ENCODE peak calls at places on chromosomes 6 and 20, in six cellular contexts. L is nephron progenitor cell, B is left ventricle myocardium inferior, S is astrocyte, T is mesothelial cell of epicardium, K is stomach. N is an unnamed sample.

GRCh38 chr6:36979343-36979742 is 6.7 kb downstream of the MTCH1 start:
- DNase-seq in K (peak; percentile 57), B (no peak), S (peak; percentile 25), L (no peak), T (no peak), N (no peak)

GRCh38 chr6:97443408-97444080 is 160.5 kb upstream of the MMS22L start:
- DNase-seq in S (no peak), K (no peak), B (no peak), L (no peak), T (no peak), N (no peak)

GRCh38 chr20:15700147-15700765 is 873.0 kb downstream of the KIF16B start:
- DNase-seq in B (no peak), L (no peak), K (no peak), T (no peak), S (no peak), N (peak; percentile 16)

GRCh38 chr6:7785243-7785941 is 59.5 kb downstream of the BMP6 start:
- DNase-seq in L (no peak), K (no peak), T (no peak), S (no peak), B (no peak), N (no peak)

GRCh38 chr6:90548001-90548400 is 38.9 kb downstream of the MAP3K7 start:
- DNase-seq in L (no peak), K (no peak), S (no peak), B (no peak), T (no peak), N (no peak)

GRCh38 chr20:16392346-16392745 is 180.9 kb downstream of the KIF16B start:
- DNase-seq in B (no peak), T (no peak), L (no peak), S (no peak), K (no peak), N (no peak)

GRCh38 chr6:167078745-167079144 is 44.2 kb upstream of the CCR6 start:
- DNase-seq in S (no peak), T (no peak), B (no peak), K (no peak), L (no peak), N (no peak)

GRCh38 chr6:105038259-105038658 is 81.4 kb downstream of the LIN28B start:
- DNase-seq in L (no peak), T (no peak), S (no peak), K (no peak), B (no peak), N (no peak)

GRCh38 chr20:35021063-35021462 is 65.4 kb downstream of the MYH7B start:
- DNase-seq in L (no peak), S (peak; percentile 10), K (no peak), T (peak; percentile 35), B (no peak), N (no peak)

GRCh38 chr20:33686984-33687366 is 790 bp upstream of the E2F1 start:
- DNase-seq in B (no peak), S (no peak), T (no peak), K (no peak), L (no peak), N (no peak)

GRCh38 chr6:169079650-169080049 is 174.0 kb downstream of the THBS2 start:
- DNase-seq in T (no peak), S (peak; percentile 35), B (no peak), L (no peak), K (no peak), N (peak; percentile 27)

GRCh38 chr6:149934249-149935156 is 7.3 kb upstream of the ULBP2 start:
- DNase-seq in S (peak; percentile 43), B (no peak), L (peak; percentile 74), T (peak; percentile 75), K (peak; percentile 73), N (peak; percentile 74)
- TF ChIP-seq CTCF in S (peak; percentile 79), B (peak; percentile 86), L (peak; percentile 68), T (peak; percentile 88), K (peak; percentile 77), N (peak; percentile 67)

GRCh38 chr6:43772571-43773049 is 2.6 kb downstream of the VEGFA start:
- DNase-seq in S (no peak), K (peak; percentile 51), B (no peak), L (peak; percentile 43), T (no peak), N (peak; percentile 32)
- TF ChIP-seq CTCF in S (no peak), K (no peak), B (no peak), L (no peak), T (no peak), N (no peak)

GRCh38 chr20:25142435-25142834 is 53.1 kb upstream of the ENTPD6 start:
- DNase-seq in S (no peak), B (no peak), L (no peak), T (no peak), K (no peak), N (no peak)
- TF ChIP-seq CTCF in S (no peak), B (no peak), L (no peak), T (no peak), K (no peak), N (no peak)

DNA sequence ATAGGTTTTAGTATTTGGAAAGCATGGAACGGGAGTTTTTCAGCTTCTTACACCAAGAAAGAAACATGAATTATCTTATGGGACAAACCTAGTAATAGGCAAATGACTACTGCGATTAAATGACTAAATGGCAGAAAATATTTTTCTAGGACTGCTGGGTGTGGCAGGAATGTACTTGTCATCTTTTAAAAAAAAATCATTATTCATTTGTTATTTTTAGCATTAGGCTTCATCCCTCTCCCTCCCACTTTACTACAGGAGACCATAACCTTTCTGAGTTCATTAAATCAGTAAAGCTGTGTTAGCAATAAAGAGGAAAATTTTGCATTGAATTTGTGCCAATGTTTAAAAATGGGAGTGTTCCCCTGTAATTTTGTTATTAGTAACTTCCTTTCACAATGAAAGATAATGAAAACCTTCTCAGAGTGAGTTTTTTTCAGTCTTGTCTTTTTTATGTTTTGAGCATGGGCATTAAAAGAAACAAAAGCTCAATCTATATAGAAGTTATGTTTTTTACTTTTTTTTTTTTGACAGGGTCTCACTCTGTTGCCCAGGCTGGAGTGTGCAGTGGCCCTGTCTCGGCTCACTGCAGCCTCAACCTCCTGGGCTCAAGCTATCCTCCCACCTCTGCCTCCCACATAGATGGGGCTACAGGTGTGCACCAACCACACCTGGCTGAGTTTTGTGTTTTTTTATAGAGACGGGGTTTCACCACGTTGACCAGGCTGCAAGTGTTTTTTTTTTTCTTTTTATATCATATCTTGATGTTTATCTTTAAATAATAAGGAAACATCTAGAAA is 105.6 kb upstream of the CLDN20 start:
- DNase-seq in B (no peak), T (no peak), K (no peak), L (no peak), S (peak; percentile 49), N (no peak)
- TF ChIP-seq CTCF in B (no peak), T (no peak), K (no peak), L (no peak), S (no peak), N (no peak)

DNA sequence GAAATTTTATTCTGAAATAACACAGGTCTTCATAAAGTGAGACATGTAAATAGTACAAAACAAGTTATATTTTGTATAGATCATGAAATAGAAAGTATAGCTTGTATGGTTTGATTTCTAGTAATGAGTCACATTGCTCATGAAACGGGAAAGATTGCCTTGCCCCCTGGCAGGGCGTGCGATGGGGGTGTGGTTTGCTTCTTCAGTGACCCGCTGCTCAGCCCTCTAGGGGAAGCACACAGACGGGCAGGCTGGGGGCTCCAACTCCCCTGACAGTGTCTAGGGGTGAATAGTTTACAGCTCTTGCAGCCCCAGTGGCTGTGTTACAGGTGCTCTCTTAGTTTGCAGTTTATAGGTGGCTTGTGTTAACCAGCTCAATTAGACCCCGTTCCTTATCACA is 170.5 kb upstream of the RGS17 start:
- DNase-seq in L (peak; percentile 7), S (no peak), B (no peak), T (no peak), K (no peak), N (peak; percentile 11)
- TF ChIP-seq CTCF in L (no peak), S (no peak), B (no peak), T (no peak), K (no peak), N (no peak)

GRCh38 chr6:29702519-29703103 is 20.6 kb upstream of the HLA-F start:
- DNase-seq in T (peak; percentile 70), L (peak; percentile 88), K (peak; percentile 46), S (no peak), B (peak; percentile 33), N (peak; percentile 56)
- TF ChIP-seq CTCF in T (peak; percentile 67), L (peak; percentile 62), K (no peak), S (peak; percentile 5), B (peak; percentile 67), N (peak; percentile 54)

GRCh38 chr6:52286798-52287432 is 2.4 kb upstream of the MCM3 start:
- DNase-seq in T (peak; percentile 65), B (peak; percentile 48), L (peak; percentile 73), S (peak; percentile 33), K (peak; percentile 78), N (peak; percentile 81)
- TF ChIP-seq CTCF in T (no peak), B (peak; percentile 70), L (peak; percentile 78), S (peak; percentile 86), K (peak; percentile 51), N (peak; percentile 55)

DNA sequence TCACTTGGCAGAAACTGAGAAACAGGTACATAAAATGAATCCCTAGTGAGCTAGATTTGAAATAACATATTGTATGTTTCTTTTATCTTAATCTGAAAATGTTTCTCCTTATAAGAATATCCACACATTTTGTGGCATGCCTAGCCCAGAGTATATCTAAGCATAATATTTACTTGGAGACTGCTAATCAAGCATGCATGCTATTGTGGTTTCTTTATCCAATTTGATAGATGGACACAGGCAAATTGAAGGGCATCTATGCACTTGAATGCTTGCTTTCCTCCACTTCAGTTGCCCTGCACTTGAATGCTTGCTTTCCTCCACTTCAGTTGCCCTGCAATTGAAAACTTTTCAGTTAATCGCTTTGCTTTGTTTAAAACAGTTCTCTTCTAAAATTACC is 729.8 kb downstream of the TBC1D32 start:
- DNase-seq in T (no peak), K (no peak), B (no peak), L (no peak), S (peak; percentile 3), N (no peak)
- TF ChIP-seq CTCF in T (no peak), K (no peak), B (no peak), L (no peak), S (no peak), N (no peak)

N was measured in MCF 10A.